ENCODE peak calls at places on chromosomes 5 and 9, in nine cellular contexts. One of them, this sample, is unnamed.

GRCh38 chr9:1157836-1158235 is 107.7 kb downstream of the DMRT2 start:
- DNase-seq in kidney: no peak
- DNase-seq in sigmoid colon: no peak
- DNase-seq in heart left ventricle: no peak
- DNase-seq in K562: no peak
- DNase-seq in hepatocyte: no peak
- DNase-seq in RWPE2: no peak
- DNase-seq in pancreas: no peak
- DNase-seq in adrenal gland: no peak
- DNase-seq in this sample: no peak

GRCh38 chr5:103847060-103847459 is 284.5 kb upstream of the NUDT12 start:
- DNase-seq in pancreas: no peak
- DNase-seq in adrenal gland: no peak
- DNase-seq in heart left ventricle: no peak
- DNase-seq in RWPE2: no peak
- DNase-seq in sigmoid colon: no peak
- DNase-seq in kidney: no peak
- DNase-seq in hepatocyte: no peak
- DNase-seq in K562: no peak
- DNase-seq in this sample: no peak

GRCh38 chr5:154768207-154768606 is 13.0 kb downstream of the LARP1 start:
- DNase-seq in sigmoid colon: no peak
- DNase-seq in K562: no peak
- DNase-seq in kidney: no peak
- DNase-seq in adrenal gland: no peak
- DNase-seq in hepatocyte: no peak
- DNase-seq in pancreas: no peak
- DNase-seq in heart left ventricle: no peak
- DNase-seq in RWPE2: no peak
- DNase-seq in this sample: no peak

GRCh38 chr5:138632900-138633489 is 57.8 kb upstream of the HSPA9 start:
- DNase-seq in heart left ventricle: peak; percentile 61
- DNase-seq in adrenal gland: peak; percentile 49
- DNase-seq in sigmoid colon: peak; percentile 80
- DNase-seq in hepatocyte: peak; percentile 71
- DNase-seq in RWPE2: peak; percentile 37
- DNase-seq in K562: peak; percentile 51
- DNase-seq in kidney: no peak
- DNase-seq in pancreas: no peak
- DNase-seq in this sample: peak; percentile 73

GRCh38 chr5:159022178-159022556 is 77.5 kb downstream of the EBF1 start:
- DNase-seq in heart left ventricle: peak; percentile 73
- DNase-seq in K562: no peak
- DNase-seq in hepatocyte: peak; percentile 26
- DNase-seq in sigmoid colon: peak; percentile 75
- DNase-seq in kidney: peak; percentile 88
- DNase-seq in RWPE2: no peak
- DNase-seq in adrenal gland: peak; percentile 22
- DNase-seq in pancreas: no peak
- DNase-seq in this sample: no peak

GRCh38 chr9:132406554-132407122 is at the start of gene TTF1:
- DNase-seq in K562: peak; percentile 93
- DNase-seq in pancreas: peak; percentile 95
- DNase-seq in adrenal gland: peak; percentile 89
- DNase-seq in hepatocyte: peak; percentile 94
- DNase-seq in RWPE2: peak; percentile 87
- DNase-seq in sigmoid colon: peak; percentile 95
- DNase-seq in kidney: peak; percentile 97
- DNase-seq in heart left ventricle: peak; percentile 94
- DNase-seq in this sample: peak; percentile 95

GRCh38 chr9:120946259-120946658 is 19.7 kb upstream of the TRAF1 start:
- DNase-seq in pancreas: no peak
- DNase-seq in K562: no peak
- DNase-seq in heart left ventricle: no peak
- DNase-seq in adrenal gland: no peak
- DNase-seq in hepatocyte: no peak
- DNase-seq in sigmoid colon: no peak
- DNase-seq in kidney: no peak
- DNase-seq in RWPE2: no peak
- DNase-seq in this sample: no peak

GRCh38 chr5:150780180-150780692 is 1.7 kb downstream of the SMIM3 start:
- DNase-seq in RWPE2: no peak
- DNase-seq in adrenal gland: no peak
- DNase-seq in K562: no peak
- DNase-seq in hepatocyte: no peak
- DNase-seq in kidney: peak; percentile 82
- DNase-seq in pancreas: no peak
- DNase-seq in sigmoid colon: peak; percentile 90
- DNase-seq in heart left ventricle: peak; percentile 68
- DNase-seq in this sample: no peak

GRCh38 chr5:167389537-167389936 is 901.9 kb upstream of the WWC1 start:
- DNase-seq in hepatocyte: no peak
- DNase-seq in kidney: no peak
- DNase-seq in adrenal gland: no peak
- DNase-seq in pancreas: no peak
- DNase-seq in heart left ventricle: no peak
- DNase-seq in RWPE2: no peak
- DNase-seq in K562: no peak
- DNase-seq in sigmoid colon: no peak
- DNase-seq in this sample: no peak

GRCh38 chr5:32170303-32171170 is 3.6 kb downstream of the GOLPH3 start:
- DNase-seq in sigmoid colon: no peak
- DNase-seq in K562: no peak
- DNase-seq in adrenal gland: no peak
- DNase-seq in hepatocyte: no peak
- DNase-seq in heart left ventricle: no peak
- DNase-seq in RWPE2: no peak
- DNase-seq in kidney: no peak
- DNase-seq in pancreas: no peak
- DNase-seq in this sample: no peak

GRCh38 chr9:72954431-72955420 is 1.9 kb upstream of the ALDH1A1 start:
- DNase-seq in adrenal gland: no peak
- DNase-seq in sigmoid colon: peak; percentile 78
- DNase-seq in RWPE2: no peak
- DNase-seq in heart left ventricle: peak; percentile 30
- DNase-seq in kidney: no peak
- DNase-seq in K562: no peak
- DNase-seq in pancreas: peak; percentile 18
- DNase-seq in hepatocyte: no peak
- DNase-seq in this sample: no peak

GRCh38 chr5:52961238-52961637 is 27.9 kb upstream of the ITGA2 start:
- DNase-seq in heart left ventricle: no peak
- DNase-seq in sigmoid colon: no peak
- DNase-seq in pancreas: no peak
- DNase-seq in adrenal gland: no peak
- DNase-seq in K562: no peak
- DNase-seq in kidney: no peak
- DNase-seq in hepatocyte: no peak
- DNase-seq in RWPE2: no peak
- DNase-seq in this sample: no peak

GRCh38 chr9:133977421-133978201 is 14.5 kb downstream of the VAV2 start:
- DNase-seq in heart left ventricle: no peak
- DNase-seq in pancreas: peak; percentile 72
- DNase-seq in K562: no peak
- DNase-seq in adrenal gland: no peak
- DNase-seq in sigmoid colon: peak; percentile 44
- DNase-seq in RWPE2: peak; percentile 54
- DNase-seq in hepatocyte: no peak
- DNase-seq in kidney: peak; percentile 66
- DNase-seq in this sample: peak; percentile 55

GRCh38 chr9:133979124-133979920 is 12.8 kb downstream of the VAV2 start:
- DNase-seq in pancreas: peak; percentile 86
- DNase-seq in RWPE2: peak; percentile 55
- DNase-seq in adrenal gland: peak; percentile 30
- DNase-seq in K562: no peak
- DNase-seq in hepatocyte: peak; percentile 46
- DNase-seq in sigmoid colon: peak; percentile 73
- DNase-seq in heart left ventricle: peak; percentile 60
- DNase-seq in kidney: peak; percentile 89
- DNase-seq in this sample: peak; percentile 71

GRCh38 chr9:133979921-133980863 is 11.9 kb downstream of the VAV2 start:
- DNase-seq in RWPE2: peak; percentile 45
- DNase-seq in pancreas: peak; percentile 91
- DNase-seq in kidney: peak; percentile 82
- DNase-seq in adrenal gland: peak; percentile 26
- DNase-seq in heart left ventricle: no peak
- DNase-seq in hepatocyte: no peak
- DNase-seq in K562: no peak
- DNase-seq in sigmoid colon: peak; percentile 59
- DNase-seq in this sample: peak; percentile 60

GRCh38 chr9:133976888-133977287 is 15.2 kb downstream of the VAV2 start:
- DNase-seq in K562: no peak
- DNase-seq in sigmoid colon: no peak
- DNase-seq in heart left ventricle: no peak
- DNase-seq in hepatocyte: no peak
- DNase-seq in RWPE2: peak; percentile 49
- DNase-seq in kidney: peak; percentile 68
- DNase-seq in pancreas: peak; percentile 69
- DNase-seq in adrenal gland: no peak
- DNase-seq in this sample: peak; percentile 59

GRCh38 chr9:133978226-133979123 is 13.6 kb downstream of the VAV2 start:
- DNase-seq in K562: no peak
- DNase-seq in RWPE2: peak; percentile 47
- DNase-seq in heart left ventricle: no peak
- DNase-seq in sigmoid colon: peak; percentile 63
- DNase-seq in hepatocyte: no peak
- DNase-seq in kidney: peak; percentile 73
- DNase-seq in pancreas: peak; percentile 89
- DNase-seq in adrenal gland: no peak
- DNase-seq in this sample: peak; percentile 19
- H3K27ac ChIP-seq in K562: no peak overlapping the region
- H3K27ac ChIP-seq in RWPE2: no peak overlapping the region
- H3K27ac ChIP-seq in heart left ventricle: peak overlapping the region; percentile 53
- H3K27ac ChIP-seq in sigmoid colon: no peak overlapping the region
- H3K27ac ChIP-seq in hepatocyte: peak overlapping the region; percentile 75
- H3K27ac ChIP-seq in kidney: peak overlapping the region; percentile 68
- H3K27ac ChIP-seq in pancreas: peak overlapping the region; percentile 80
- H3K27ac ChIP-seq in adrenal gland: peak overlapping the region; percentile 78
- H3K27ac ChIP-seq in this sample: peak overlapping the region; percentile 56

GRCh38 chr9:127962278-127962677 is 18.5 kb downstream of the EEIG1 start:
- DNase-seq in hepatocyte: no peak
- DNase-seq in K562: no peak
- DNase-seq in adrenal gland: no peak
- DNase-seq in RWPE2: no peak
- DNase-seq in pancreas: peak; percentile 38
- DNase-seq in heart left ventricle: peak; percentile 25
- DNase-seq in kidney: no peak
- DNase-seq in sigmoid colon: no peak
- DNase-seq in this sample: no peak

GRCh38 chr9:127961166-127961490 is 19.7 kb downstream of the EEIG1 start:
- DNase-seq in pancreas: peak; percentile 54
- DNase-seq in adrenal gland: no peak
- DNase-seq in sigmoid colon: no peak
- DNase-seq in RWPE2: no peak
- DNase-seq in kidney: no peak
- DNase-seq in hepatocyte: no peak
- DNase-seq in heart left ventricle: peak; percentile 20
- DNase-seq in K562: no peak
- DNase-seq in this sample: no peak

GRCh38 chr9:127963359-127964064 is 17.3 kb downstream of the EEIG1 start:
- DNase-seq in K562: no peak
- DNase-seq in pancreas: peak; percentile 68
- DNase-seq in adrenal gland: peak; percentile 68
- DNase-seq in sigmoid colon: peak; percentile 91
- DNase-seq in heart left ventricle: no peak
- DNase-seq in RWPE2: no peak
- DNase-seq in hepatocyte: no peak
- DNase-seq in kidney: peak; percentile 66
- DNase-seq in this sample: no peak

GRCh38 chr9:127961613-127962150 is 19.1 kb downstream of the EEIG1 start:
- DNase-seq in heart left ventricle: peak; percentile 28
- DNase-seq in RWPE2: no peak
- DNase-seq in pancreas: peak; percentile 55
- DNase-seq in adrenal gland: no peak
- DNase-seq in K562: no peak
- DNase-seq in hepatocyte: no peak
- DNase-seq in kidney: peak; percentile 63
- DNase-seq in sigmoid colon: no peak
- DNase-seq in this sample: no peak

DNA sequence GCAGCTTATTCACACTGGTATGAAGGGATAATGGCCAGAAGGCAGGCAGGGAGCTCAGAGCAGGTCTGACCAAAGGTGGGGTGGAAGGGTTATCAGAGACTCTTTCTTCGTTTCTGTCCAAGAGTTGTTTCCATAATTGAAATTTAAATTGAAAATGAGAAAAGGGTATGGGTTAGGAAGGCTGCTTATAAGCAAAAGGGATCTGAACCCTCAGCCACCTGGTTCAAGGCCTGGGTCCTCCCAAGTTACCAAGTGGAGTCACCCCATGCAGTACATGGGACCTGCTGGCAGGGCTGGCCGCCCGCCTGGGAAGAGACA is 17.8 kb downstream of the EEIG1 start:
- DNase-seq in pancreas: no peak
- DNase-seq in RWPE2: no peak
- DNase-seq in adrenal gland: peak; percentile 76
- DNase-seq in heart left ventricle: peak; percentile 25
- DNase-seq in K562: no peak
- DNase-seq in kidney: no peak
- DNase-seq in sigmoid colon: no peak
- DNase-seq in hepatocyte: no peak
- DNase-seq in this sample: no peak
- H3K4me1 ChIP-seq in pancreas: peaks cover 33% of the 10 kb centered on the region
- H3K4me1 ChIP-seq in RWPE2: peaks cover 33% of the 10 kb centered on the region
- H3K4me1 ChIP-seq in adrenal gland: peaks cover 71% of the 10 kb centered on the region
- H3K4me1 ChIP-seq in heart left ventricle: peaks cover 15% of the 10 kb centered on the region
- H3K4me1 ChIP-seq in K562: peaks cover 65% of the 10 kb centered on the region
- H3K4me1 ChIP-seq in kidney: peaks cover 56% of the 10 kb centered on the region
- H3K4me1 ChIP-seq in sigmoid colon: no peaks in the 10 kb centered on the region
- H3K4me1 ChIP-seq in hepatocyte: peaks cover 70% of the 10 kb centered on the region
- H3K4me1 ChIP-seq in this sample: peaks cover 61% of the 10 kb centered on the region

GRCh38 chr5:75928992-75929391 is 154.2 kb upstream of the SV2C start:
- DNase-seq in K562: no peak
- DNase-seq in kidney: no peak
- DNase-seq in adrenal gland: no peak
- DNase-seq in hepatocyte: no peak
- DNase-seq in sigmoid colon: no peak
- DNase-seq in heart left ventricle: no peak
- DNase-seq in pancreas: no peak
- DNase-seq in RWPE2: no peak
- DNase-seq in this sample: no peak
- TF ChIP-seq CTCF in K562: no peak
- TF ChIP-seq CTCF in kidney: no peak
- TF ChIP-seq CTCF in adrenal gland: no peak
- TF ChIP-seq CTCF in hepatocyte: no peak
- TF ChIP-seq CTCF in sigmoid colon: no peak
- TF ChIP-seq CTCF in heart left ventricle: no peak
- TF ChIP-seq CTCF in pancreas: no peak
- TF ChIP-seq CTCF in RWPE2: no peak
- TF ChIP-seq CTCF in this sample: no peak

DNA sequence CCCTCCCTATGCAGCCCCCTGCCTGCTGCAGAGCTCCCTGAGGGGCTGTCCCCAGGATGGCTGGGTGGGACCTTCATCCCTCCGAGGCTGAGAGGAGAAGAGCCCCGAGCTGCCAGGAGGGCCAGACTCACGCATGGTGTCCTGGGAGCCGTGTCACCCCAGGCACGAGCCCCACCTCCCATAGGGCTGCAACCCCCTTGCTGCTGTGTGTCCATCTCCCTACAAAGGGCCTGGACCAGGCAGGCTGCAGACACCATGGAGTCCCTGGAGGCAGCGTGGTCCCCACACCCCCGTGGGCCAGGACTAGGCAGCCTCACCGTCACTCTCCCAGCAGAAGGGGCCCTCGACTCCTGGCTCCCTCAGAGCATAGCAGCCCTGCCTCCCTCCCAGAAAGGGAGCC is 11.2 kb upstream of the SEC16A start:
- DNase-seq in heart left ventricle: no peak
- DNase-seq in hepatocyte: no peak
- DNase-seq in pancreas: no peak
- DNase-seq in sigmoid colon: no peak
- DNase-seq in kidney: no peak
- DNase-seq in K562: no peak
- DNase-seq in RWPE2: no peak
- DNase-seq in adrenal gland: no peak
- DNase-seq in this sample: no peak
- H3K27ac ChIP-seq in heart left ventricle: no peak overlapping the region
- H3K27ac ChIP-seq in hepatocyte: no peak overlapping the region
- H3K27ac ChIP-seq in pancreas: no peak overlapping the region
- H3K27ac ChIP-seq in sigmoid colon: peak overlapping the region; percentile 54
- H3K27ac ChIP-seq in kidney: no peak overlapping the region
- H3K27ac ChIP-seq in K562: no peak overlapping the region
- H3K27ac ChIP-seq in RWPE2: no peak overlapping the region
- H3K27ac ChIP-seq in adrenal gland: no peak overlapping the region
- H3K27ac ChIP-seq in this sample: no peak overlapping the region